ENCODE peak calls at places on chromosomes 2 and 18, in five cellular contexts. E is body of pancreas, D is DND-41, S is cardiac muscle cell, B is psoas muscle. A is an unnamed sample. For H3K4me1 and H3K27me3, the result is how much of the 10 kb centered on the place peaks cover.

GRCh38 chr18:48405108-48405507 is 4.1 kb downstream of the ZBTB7C start:
- DNase-seq in E (no peak), B (no peak), D (no peak), S (peak), A (no peak)

GRCh38 chr2:102735431-102736130 is 26.2 kb upstream of the TMEM182 start:
- DNase-seq in S (peak), E (peak), B (no peak), D (no peak), A (no peak)

GRCh38 chr18:57959278-57959677 is 84.7 kb upstream of the NEDD4L start:
- DNase-seq in S (peak), E (peak), B (no peak), D (no peak), A (peak)

GRCh38 chr2:112151275-112151674 is 13.1 kb downstream of the FBLN7 start:
- DNase-seq in D (no peak), E (no peak), B (no peak), S (no peak), A (no peak)

GRCh38 chr2:174051741-174052638 is 86.8 kb upstream of the SP3 start:
- DNase-seq in E (peak), D (no peak), B (no peak), S (peak), A (no peak)

GRCh38 chr18:47345291-47345690 is 93.8 kb upstream of the SKOR2 start:
- DNase-seq in D (no peak), S (no peak), B (no peak), E (no peak), A (no peak)

GRCh38 chr2:240876035-240876474 is 7.4 kb downstream of the AGXT start:
- DNase-seq in D (no peak), B (no peak), E (no peak), S (no peak), A (no peak)

GRCh38 chr18:55328301-55328700 is 259.7 kb downstream of the TCF4 start:
- DNase-seq in S (peak), E (no peak), D (no peak), B (no peak), A (no peak)

GRCh38 chr2:121363632-121364420 is 78.8 kb upstream of the TFCP2L1 start:
- DNase-seq in B (no peak), E (no peak), D (no peak), S (no peak), A (no peak)

GRCh38 chr2:192195548-192196418 is 1.1 kb upstream of the TMEFF2 start:
- DNase-seq in E (peak), S (peak), B (peak), D (no peak), A (no peak)

GRCh38 chr2:119028327-119029174 is 86.6 kb downstream of the MARCO start:
- DNase-seq in E (no peak), S (peak), B (no peak), D (peak), A (no peak)

GRCh38 chr2:148122788-148123187 is 101.9 kb downstream of the MBD5 start:
- DNase-seq in D (no peak), E (no peak), S (no peak), B (no peak), A (no peak)

GRCh38 chr2:66240284-66240683 is 194.6 kb upstream of the MEIS1 start:
- DNase-seq in B (no peak), S (peak), E (no peak), D (no peak), A (no peak)

GRCh38 chr2:104447831-104448434 is 406.0 kb upstream of the POU3F3 start:
- DNase-seq in E (no peak), S (no peak), D (no peak), B (no peak), A (peak)

GRCh38 chr2:200578778-200579177 is 7.0 kb upstream of the AOX1 start:
- DNase-seq in B (no peak), S (peak), E (peak), D (no peak), A (no peak)

GRCh38 chr2:133766164-133766832 is 198.0 kb upstream of the NCKAP5 start:
- DNase-seq in D (no peak), E (no peak), S (no peak), B (no peak), A (no peak)

GRCh38 chr2:216654528-216655052 is 21.4 kb downstream of the IGFBP2 start:
- DNase-seq in S (no peak), B (no peak), D (no peak), E (no peak), A (no peak)

GRCh38 chr2:84924173-84925106 is 19.0 kb downstream of the TMSB10 start:
- DNase-seq in B (no peak), S (peak), E (peak), D (peak), A (peak)

GRCh38 chr2:224449212-224450147 is 47.6 kb upstream of the FAM124B start:
- DNase-seq in D (no peak), B (no peak), S (peak), E (peak), A (no peak)

GRCh38 chr2:27807476-27807875 is 36.0 kb downstream of the MRPL33 start:
- DNase-seq in S (peak), D (no peak), B (no peak), E (peak), A (peak)

GRCh38 chr2:219038600-219038999 is 2.7 kb downstream of the CFAP65 start:
- DNase-seq in S (no peak), B (no peak), D (no peak), E (no peak), A (no peak)

GRCh38 chr2:219042157-219042556 is 841 bp upstream of the CFAP65 start:
- DNase-seq in E (no peak), B (no peak), D (no peak), S (no peak), A (no peak)

GRCh38 chr2:219041252-219041651 is at the start of gene CFAP65:
- DNase-seq in E (peak), D (no peak), S (peak), B (no peak), A (no peak)

GRCh38 chr2:219045937-219046550 is 4.7 kb upstream of the CFAP65 start:
- DNase-seq in B (no peak), E (no peak), S (peak), D (peak), A (peak)

GRCh38 chr2:219042750-219043149 is 1.4 kb upstream of the CFAP65 start:
- DNase-seq in B (no peak), D (no peak), S (no peak), E (no peak), A (no peak)
- H3K4me1 ChIP-seq in B (under half), D (under half), S (under half), E (under half), A (under half)

DNA sequence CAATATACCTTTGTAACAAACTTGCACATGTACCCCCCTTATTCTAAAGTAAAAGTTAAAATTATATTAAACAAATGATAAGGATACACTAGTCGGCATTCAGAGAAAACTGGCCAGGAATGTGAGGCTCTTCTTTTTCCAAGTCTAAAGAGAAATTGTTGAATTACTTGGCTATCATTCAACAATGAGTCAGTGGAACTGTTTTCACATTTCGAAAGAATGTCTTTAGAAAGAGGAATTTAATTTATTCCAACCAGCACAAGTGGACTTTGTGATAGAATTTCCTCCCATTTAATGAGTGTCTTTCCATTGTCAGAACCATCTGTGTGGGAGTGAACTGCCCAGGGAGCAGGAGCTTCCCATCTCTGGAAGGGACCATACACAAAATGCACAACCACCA is 792.2 kb downstream of the EPHA4 start:
- DNase-seq in E (no peak), B (no peak), S (peak), D (no peak), A (no peak)
- H3K4me3 ChIP-seq in E (no peak), B (no peak), S (no peak), D (no peak), A (no peak)

GRCh38 chr2:26672818-26673393 is 19.6 kb upstream of the KCNK3 start:
- DNase-seq in D (no peak), S (no peak), E (no peak), B (no peak), A (no peak)
- H3K27me3 ChIP-seq in D (under half), S (under half), E (under half), B (under half), A (under half)

GRCh38 chr18:12346240-12346565 is 30.8 kb downstream of the AFG3L2 start:
- DNase-seq in S (no peak), B (no peak), E (no peak), D (no peak), A (no peak)
- H3K4me1 ChIP-seq in S (under half), B (under half), E (under half), D (under half), A (under half)

DNA sequence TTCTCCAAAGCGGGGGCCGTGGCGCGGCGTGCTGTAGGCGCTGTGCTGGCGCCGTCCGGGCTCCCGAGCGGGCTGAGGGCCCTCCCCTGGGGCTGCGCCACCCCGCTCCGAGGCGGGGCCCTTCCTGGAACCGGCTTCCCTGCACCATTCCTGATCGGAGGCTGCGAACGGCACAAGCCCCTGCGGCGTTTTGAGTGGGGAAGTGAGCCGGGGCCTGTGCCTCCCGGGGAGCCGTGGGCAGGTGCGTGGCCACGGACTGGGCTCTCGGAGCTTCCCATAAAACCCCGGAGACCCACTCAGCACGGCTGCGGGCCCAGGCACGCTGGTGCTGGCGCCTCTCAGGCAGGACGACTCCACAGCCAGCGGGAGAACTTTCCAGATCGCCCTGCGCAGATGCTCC is 74.7 kb downstream of the PSMG2 start:
- DNase-seq in B (no peak), D (no peak), S (no peak), E (no peak), A (no peak)
- H3K4me3 ChIP-seq in B (no peak), D (no peak), S (no peak), E (no peak), A (no peak)

GRCh38 chr2:71276311-71277158 is 49.6 kb upstream of the PAIP2B start:
- DNase-seq in E (peak), B (peak), D (no peak), S (peak), A (peak)
- H3K27me3 ChIP-seq in E (under half), B (under half), D (under half), S (under half), A (under half)

DNA sequence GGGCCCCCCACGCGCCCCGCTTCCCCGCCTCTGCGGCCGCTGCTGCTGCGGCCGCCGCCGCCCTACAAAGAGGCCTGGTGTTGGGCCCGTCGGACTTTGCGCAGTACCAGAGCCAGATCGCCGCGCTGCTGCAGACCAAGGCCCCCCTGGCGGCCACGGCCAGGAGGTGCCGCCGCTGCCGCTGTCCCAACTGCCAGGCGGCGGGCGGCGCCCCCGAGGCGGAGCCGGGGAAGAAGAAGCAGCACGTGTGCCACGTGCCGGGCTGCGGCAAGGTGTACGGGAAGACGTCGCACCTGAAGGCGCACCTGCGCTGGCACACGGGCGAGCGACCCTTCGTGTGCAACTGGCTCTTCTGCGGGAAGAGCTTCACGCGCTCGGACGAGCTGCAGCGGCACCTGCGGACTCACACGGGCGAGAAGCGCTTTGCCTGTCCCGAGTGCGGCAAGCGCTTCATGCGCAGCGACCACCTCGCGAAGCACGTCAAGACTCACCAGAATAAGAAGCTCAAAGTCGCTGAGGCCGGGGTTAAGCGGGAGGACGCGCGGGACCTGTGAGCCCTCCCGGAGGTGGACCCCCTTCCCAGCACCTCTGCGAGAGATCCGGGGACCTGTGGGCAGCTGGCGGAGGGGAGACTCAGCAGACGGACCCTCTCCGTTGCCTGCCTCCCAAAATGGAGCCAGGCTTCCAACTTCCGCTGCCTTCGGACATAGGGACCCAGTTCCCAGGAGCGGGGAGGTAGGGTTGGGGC is 1.9 kb downstream of the SP5 start:
- DNase-seq in S (peak), B (peak), E (peak), D (no peak), A (no peak)
- H3K4me1 ChIP-seq in S (under half), B (under half), E (under half), D (under half), A (under half)

GRCh38 chr2:10448208-10448645 is at the start of gene ODC1:
- DNase-seq in D (peak), B (peak), S (peak), E (peak), A (peak)

GRCh38 chr2:10448646-10449480 is 736 bp upstream of the ODC1 start:
- DNase-seq in B (peak), S (no peak), D (no peak), E (peak), A (peak)

GRCh38 chr2:10447300-10448207 is 573 bp downstream of the ODC1 start:
- DNase-seq in B (peak), D (peak), S (peak), E (peak), A (peak)

GRCh38 chr2:10449838-10450691 is 1.9 kb upstream of the ODC1 start:
- DNase-seq in S (peak), E (no peak), B (no peak), D (no peak), A (no peak)

DNA sequence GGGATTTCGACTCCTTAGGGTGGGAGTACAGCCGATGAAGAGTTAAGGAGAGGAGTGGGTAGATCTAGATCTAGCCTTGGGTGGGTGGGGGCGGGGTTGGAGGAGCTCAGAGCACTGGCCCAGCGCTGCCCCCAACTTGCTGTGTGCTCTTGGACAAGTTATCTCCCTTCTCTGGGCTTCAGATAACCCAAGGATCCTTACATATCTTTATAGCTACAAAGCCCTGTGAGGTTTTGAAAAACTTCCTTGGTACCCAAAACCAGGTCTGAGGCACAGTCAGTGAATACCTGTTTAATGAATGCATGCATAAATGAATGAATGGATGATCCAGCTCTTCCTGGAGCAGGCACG is 1.3 kb upstream of the ODC1 start:
- DNase-seq in B (no peak), D (no peak), S (no peak), E (no peak), A (no peak)
- H3K4me3 ChIP-seq in B (peak), D (peak), S (peak), E (no peak), A (peak)